ENCODE peak calls at places on chromosomes 13 and 19, in eight cellular contexts. One of them, this sample, is unnamed.

GRCh38 chr19:11480081-11480926 is 542 bp downstream of the ELAVL3 start:
- DNase-seq in DMS53: peak; percentile 54
- DNase-seq in BJ: no peak
- DNase-seq in germinal center: no peak
- DNase-seq in stimulated activated CD8-positive, alpha-beta memory T cell treated with anti-CD3 and anti-CD28 coated beads, Interleukin-15, amount 100 ng/mL, for 1 hour: no peak
- DNase-seq in T-helper 9 cell: no peak
- DNase-seq in NCI-H748 treated with DMSO at 0.1 percent for 48 hours: no peak
- DNase-seq in activated T-helper 9 cell treated with anti-CD3 and anti-CD28 coated beads, Interleukin-2, amount 50 U/mL, for 16 hours: no peak
- DNase-seq in this sample: no peak

GRCh38 chr13:76600086-76600485 is 286.1 kb downstream of the KCTD12 start:
- DNase-seq in DMS53: peak; percentile 1
- DNase-seq in BJ: no peak
- DNase-seq in germinal center: no peak
- DNase-seq in stimulated activated CD8-positive, alpha-beta memory T cell treated with anti-CD3 and anti-CD28 coated beads, Interleukin-15, amount 100 ng/mL, for 1 hour: no peak
- DNase-seq in T-helper 9 cell: no peak
- DNase-seq in NCI-H748 treated with DMSO at 0.1 percent for 48 hours: no peak
- DNase-seq in activated T-helper 9 cell treated with anti-CD3 and anti-CD28 coated beads, Interleukin-2, amount 50 U/mL, for 16 hours: no peak
- DNase-seq in this sample: peak; percentile 49

GRCh38 chr13:110232146-110232545 is 74.8 kb downstream of the COL4A1 start:
- DNase-seq in DMS53: no peak
- DNase-seq in BJ: no peak
- DNase-seq in germinal center: no peak
- DNase-seq in stimulated activated CD8-positive, alpha-beta memory T cell treated with anti-CD3 and anti-CD28 coated beads, Interleukin-15, amount 100 ng/mL, for 1 hour: no peak
- DNase-seq in T-helper 9 cell: no peak
- DNase-seq in NCI-H748 treated with DMSO at 0.1 percent for 48 hours: no peak
- DNase-seq in activated T-helper 9 cell treated with anti-CD3 and anti-CD28 coated beads, Interleukin-2, amount 50 U/mL, for 16 hours: no peak
- DNase-seq in this sample: no peak

GRCh38 chr19:11692127-11692790 is 46.5 kb downstream of the ZNF823 start:
- DNase-seq in DMS53: no peak
- DNase-seq in BJ: no peak
- DNase-seq in germinal center: no peak
- DNase-seq in stimulated activated CD8-positive, alpha-beta memory T cell treated with anti-CD3 and anti-CD28 coated beads, Interleukin-15, amount 100 ng/mL, for 1 hour: no peak
- DNase-seq in T-helper 9 cell: no peak
- DNase-seq in NCI-H748 treated with DMSO at 0.1 percent for 48 hours: no peak
- DNase-seq in activated T-helper 9 cell treated with anti-CD3 and anti-CD28 coated beads, Interleukin-2, amount 50 U/mL, for 16 hours: no peak
- DNase-seq in this sample: no peak

GRCh38 chr19:44605547-44605946 is 7.8 kb upstream of the IGSF23 start:
- DNase-seq in DMS53: no peak
- DNase-seq in BJ: no peak
- DNase-seq in germinal center: no peak
- DNase-seq in stimulated activated CD8-positive, alpha-beta memory T cell treated with anti-CD3 and anti-CD28 coated beads, Interleukin-15, amount 100 ng/mL, for 1 hour: no peak
- DNase-seq in T-helper 9 cell: no peak
- DNase-seq in NCI-H748 treated with DMSO at 0.1 percent for 48 hours: no peak
- DNase-seq in activated T-helper 9 cell treated with anti-CD3 and anti-CD28 coated beads, Interleukin-2, amount 50 U/mL, for 16 hours: no peak
- DNase-seq in this sample: no peak

GRCh38 chr19:16859626-16860025 is 29.2 kb upstream of the F2RL3 start:
- DNase-seq in DMS53: no peak
- DNase-seq in BJ: no peak
- DNase-seq in germinal center: no peak
- DNase-seq in stimulated activated CD8-positive, alpha-beta memory T cell treated with anti-CD3 and anti-CD28 coated beads, Interleukin-15, amount 100 ng/mL, for 1 hour: no peak
- DNase-seq in T-helper 9 cell: no peak
- DNase-seq in NCI-H748 treated with DMSO at 0.1 percent for 48 hours: no peak
- DNase-seq in activated T-helper 9 cell treated with anti-CD3 and anti-CD28 coated beads, Interleukin-2, amount 50 U/mL, for 16 hours: no peak
- DNase-seq in this sample: no peak

GRCh38 chr19:5172859-5173577 is 167.6 kb downstream of the PTPRS start:
- DNase-seq in DMS53: no peak
- DNase-seq in BJ: peak; percentile 99
- DNase-seq in germinal center: no peak
- DNase-seq in stimulated activated CD8-positive, alpha-beta memory T cell treated with anti-CD3 and anti-CD28 coated beads, Interleukin-15, amount 100 ng/mL, for 1 hour: no peak
- DNase-seq in T-helper 9 cell: no peak
- DNase-seq in NCI-H748 treated with DMSO at 0.1 percent for 48 hours: no peak
- DNase-seq in activated T-helper 9 cell treated with anti-CD3 and anti-CD28 coated beads, Interleukin-2, amount 50 U/mL, for 16 hours: no peak
- DNase-seq in this sample: no peak

GRCh38 chr19:2089001-2089711 is 7.0 kb downstream of the MOB3A start:
- DNase-seq in DMS53: no peak
- DNase-seq in BJ: no peak
- DNase-seq in germinal center: peak; percentile 29
- DNase-seq in stimulated activated CD8-positive, alpha-beta memory T cell treated with anti-CD3 and anti-CD28 coated beads, Interleukin-15, amount 100 ng/mL, for 1 hour: no peak
- DNase-seq in T-helper 9 cell: no peak
- DNase-seq in NCI-H748 treated with DMSO at 0.1 percent for 48 hours: no peak
- DNase-seq in activated T-helper 9 cell treated with anti-CD3 and anti-CD28 coated beads, Interleukin-2, amount 50 U/mL, for 16 hours: no peak
- DNase-seq in this sample: no peak

GRCh38 chr19:2810141-2811091 is 9.3 kb upstream of the ZNF554 start:
- DNase-seq in DMS53: no peak
- DNase-seq in BJ: no peak
- DNase-seq in germinal center: no peak
- DNase-seq in stimulated activated CD8-positive, alpha-beta memory T cell treated with anti-CD3 and anti-CD28 coated beads, Interleukin-15, amount 100 ng/mL, for 1 hour: no peak
- DNase-seq in T-helper 9 cell: no peak
- DNase-seq in NCI-H748 treated with DMSO at 0.1 percent for 48 hours: no peak
- DNase-seq in activated T-helper 9 cell treated with anti-CD3 and anti-CD28 coated beads, Interleukin-2, amount 50 U/mL, for 16 hours: no peak
- DNase-seq in this sample: no peak

GRCh38 chr13:49683489-49683888 is 7.8 kb downstream of the EBPL start:
- DNase-seq in DMS53: no peak
- DNase-seq in BJ: no peak
- DNase-seq in germinal center: no peak
- DNase-seq in stimulated activated CD8-positive, alpha-beta memory T cell treated with anti-CD3 and anti-CD28 coated beads, Interleukin-15, amount 100 ng/mL, for 1 hour: no peak
- DNase-seq in T-helper 9 cell: no peak
- DNase-seq in NCI-H748 treated with DMSO at 0.1 percent for 48 hours: no peak
- DNase-seq in activated T-helper 9 cell treated with anti-CD3 and anti-CD28 coated beads, Interleukin-2, amount 50 U/mL, for 16 hours: no peak
- DNase-seq in this sample: no peak

GRCh38 chr19:14432817-14433453 is at the start of gene PKN1:
- DNase-seq in DMS53: peak; percentile 78
- DNase-seq in BJ: no peak
- DNase-seq in germinal center: peak; percentile 79
- DNase-seq in stimulated activated CD8-positive, alpha-beta memory T cell treated with anti-CD3 and anti-CD28 coated beads, Interleukin-15, amount 100 ng/mL, for 1 hour: no peak
- DNase-seq in T-helper 9 cell: peak; percentile 34
- DNase-seq in NCI-H748 treated with DMSO at 0.1 percent for 48 hours: no peak
- DNase-seq in activated T-helper 9 cell treated with anti-CD3 and anti-CD28 coated beads, Interleukin-2, amount 50 U/mL, for 16 hours: peak; percentile 39
- DNase-seq in this sample: peak; percentile 53

GRCh38 chr13:110471833-110472162 is 89.7 kb downstream of the RAB20 start:
- DNase-seq in DMS53: peak; percentile 7
- DNase-seq in BJ: no peak
- DNase-seq in germinal center: peak; percentile 83
- DNase-seq in stimulated activated CD8-positive, alpha-beta memory T cell treated with anti-CD3 and anti-CD28 coated beads, Interleukin-15, amount 100 ng/mL, for 1 hour: no peak
- DNase-seq in T-helper 9 cell: no peak
- DNase-seq in NCI-H748 treated with DMSO at 0.1 percent for 48 hours: no peak
- DNase-seq in activated T-helper 9 cell treated with anti-CD3 and anti-CD28 coated beads, Interleukin-2, amount 50 U/mL, for 16 hours: no peak
- DNase-seq in this sample: peak; percentile 44

GRCh38 chr19:8557637-8558238 is 19.5 kb downstream of the MYO1F start:
- DNase-seq in DMS53: no peak
- DNase-seq in BJ: no peak
- DNase-seq in germinal center: no peak
- DNase-seq in stimulated activated CD8-positive, alpha-beta memory T cell treated with anti-CD3 and anti-CD28 coated beads, Interleukin-15, amount 100 ng/mL, for 1 hour: no peak
- DNase-seq in T-helper 9 cell: no peak
- DNase-seq in NCI-H748 treated with DMSO at 0.1 percent for 48 hours: no peak
- DNase-seq in activated T-helper 9 cell treated with anti-CD3 and anti-CD28 coated beads, Interleukin-2, amount 50 U/mL, for 16 hours: no peak
- DNase-seq in this sample: no peak

GRCh38 chr13:66805657-66806056 is 424.5 kb downstream of the PCDH9 start:
- DNase-seq in DMS53: no peak
- DNase-seq in BJ: no peak
- DNase-seq in germinal center: no peak
- DNase-seq in stimulated activated CD8-positive, alpha-beta memory T cell treated with anti-CD3 and anti-CD28 coated beads, Interleukin-15, amount 100 ng/mL, for 1 hour: no peak
- DNase-seq in T-helper 9 cell: no peak
- DNase-seq in NCI-H748 treated with DMSO at 0.1 percent for 48 hours: no peak
- DNase-seq in activated T-helper 9 cell treated with anti-CD3 and anti-CD28 coated beads, Interleukin-2, amount 50 U/mL, for 16 hours: no peak
- DNase-seq in this sample: peak; percentile 87

GRCh38 chr13:101945435-101945834 is 456.4 kb downstream of the FGF14 start:
- DNase-seq in DMS53: no peak
- DNase-seq in BJ: no peak
- DNase-seq in germinal center: no peak
- DNase-seq in stimulated activated CD8-positive, alpha-beta memory T cell treated with anti-CD3 and anti-CD28 coated beads, Interleukin-15, amount 100 ng/mL, for 1 hour: no peak
- DNase-seq in T-helper 9 cell: no peak
- DNase-seq in NCI-H748 treated with DMSO at 0.1 percent for 48 hours: no peak
- DNase-seq in activated T-helper 9 cell treated with anti-CD3 and anti-CD28 coated beads, Interleukin-2, amount 50 U/mL, for 16 hours: no peak
- DNase-seq in this sample: no peak

GRCh38 chr13:72457151-72457550 is 270.3 kb downstream of the MZT1 start:
- DNase-seq in DMS53: no peak
- DNase-seq in BJ: no peak
- DNase-seq in germinal center: no peak
- DNase-seq in stimulated activated CD8-positive, alpha-beta memory T cell treated with anti-CD3 and anti-CD28 coated beads, Interleukin-15, amount 100 ng/mL, for 1 hour: no peak
- DNase-seq in T-helper 9 cell: no peak
- DNase-seq in NCI-H748 treated with DMSO at 0.1 percent for 48 hours: no peak
- DNase-seq in activated T-helper 9 cell treated with anti-CD3 and anti-CD28 coated beads, Interleukin-2, amount 50 U/mL, for 16 hours: no peak
- DNase-seq in this sample: no peak

GRCh38 chr13:55577082-55577846 is 1563.5 kb upstream of the PRR20A start:
- DNase-seq in DMS53: no peak
- DNase-seq in BJ: no peak
- DNase-seq in germinal center: no peak
- DNase-seq in stimulated activated CD8-positive, alpha-beta memory T cell treated with anti-CD3 and anti-CD28 coated beads, Interleukin-15, amount 100 ng/mL, for 1 hour: no peak
- DNase-seq in T-helper 9 cell: no peak
- DNase-seq in NCI-H748 treated with DMSO at 0.1 percent for 48 hours: no peak
- DNase-seq in activated T-helper 9 cell treated with anti-CD3 and anti-CD28 coated beads, Interleukin-2, amount 50 U/mL, for 16 hours: no peak
- DNase-seq in this sample: no peak

GRCh38 chr19:38838208-38838985 is 6.8 kb upstream of the ECH1 start:
- DNase-seq in DMS53: peak; percentile 99
- DNase-seq in BJ: no peak
- DNase-seq in germinal center: no peak
- DNase-seq in stimulated activated CD8-positive, alpha-beta memory T cell treated with anti-CD3 and anti-CD28 coated beads, Interleukin-15, amount 100 ng/mL, for 1 hour: no peak
- DNase-seq in T-helper 9 cell: no peak
- DNase-seq in NCI-H748 treated with DMSO at 0.1 percent for 48 hours: no peak
- DNase-seq in activated T-helper 9 cell treated with anti-CD3 and anti-CD28 coated beads, Interleukin-2, amount 50 U/mL, for 16 hours: peak; percentile 43
- DNase-seq in this sample: no peak

GRCh38 chr19:14004619-14005380 is 1.3 kb downstream of the RFX1 start:
- DNase-seq in DMS53: peak; percentile 35
- DNase-seq in BJ: no peak
- DNase-seq in germinal center: no peak
- DNase-seq in stimulated activated CD8-positive, alpha-beta memory T cell treated with anti-CD3 and anti-CD28 coated beads, Interleukin-15, amount 100 ng/mL, for 1 hour: no peak
- DNase-seq in T-helper 9 cell: no peak
- DNase-seq in NCI-H748 treated with DMSO at 0.1 percent for 48 hours: no peak
- DNase-seq in activated T-helper 9 cell treated with anti-CD3 and anti-CD28 coated beads, Interleukin-2, amount 50 U/mL, for 16 hours: no peak
- DNase-seq in this sample: peak; percentile 73

GRCh38 chr13:72959643-72960042 is 99.2 kb upstream of the KLF5 start:
- DNase-seq in DMS53: peak; percentile 16
- DNase-seq in BJ: no peak
- DNase-seq in germinal center: no peak
- DNase-seq in stimulated activated CD8-positive, alpha-beta memory T cell treated with anti-CD3 and anti-CD28 coated beads, Interleukin-15, amount 100 ng/mL, for 1 hour: no peak
- DNase-seq in T-helper 9 cell: no peak
- DNase-seq in NCI-H748 treated with DMSO at 0.1 percent for 48 hours: peak; percentile 35
- DNase-seq in activated T-helper 9 cell treated with anti-CD3 and anti-CD28 coated beads, Interleukin-2, amount 50 U/mL, for 16 hours: no peak
- DNase-seq in this sample: no peak

GRCh38 chr13:44259045-44260042 is 114.3 kb upstream of the SERP2 start:
- DNase-seq in DMS53: peak; percentile 3
- DNase-seq in BJ: no peak
- DNase-seq in germinal center: peak; percentile 78
- DNase-seq in stimulated activated CD8-positive, alpha-beta memory T cell treated with anti-CD3 and anti-CD28 coated beads, Interleukin-15, amount 100 ng/mL, for 1 hour: peak; percentile 46
- DNase-seq in T-helper 9 cell: peak; percentile 29
- DNase-seq in NCI-H748 treated with DMSO at 0.1 percent for 48 hours: no peak
- DNase-seq in activated T-helper 9 cell treated with anti-CD3 and anti-CD28 coated beads, Interleukin-2, amount 50 U/mL, for 16 hours: peak; percentile 69
- DNase-seq in this sample: peak; percentile 40

GRCh38 chr19:41351339-41352245 is 2.1 kb downstream of the TGFB1 start:
- DNase-seq in DMS53: peak; percentile 80
- DNase-seq in BJ: no peak
- DNase-seq in germinal center: peak; percentile 89
- DNase-seq in stimulated activated CD8-positive, alpha-beta memory T cell treated with anti-CD3 and anti-CD28 coated beads, Interleukin-15, amount 100 ng/mL, for 1 hour: peak; percentile 67
- DNase-seq in T-helper 9 cell: peak; percentile 83
- DNase-seq in NCI-H748 treated with DMSO at 0.1 percent for 48 hours: no peak
- DNase-seq in activated T-helper 9 cell treated with anti-CD3 and anti-CD28 coated beads, Interleukin-2, amount 50 U/mL, for 16 hours: peak; percentile 80
- DNase-seq in this sample: peak; percentile 62

GRCh38 chr13:75968103-75968838 is 332.1 kb downstream of the LMO7 start:
- DNase-seq in DMS53: peak; percentile 3
- DNase-seq in BJ: no peak
- DNase-seq in germinal center: no peak
- DNase-seq in stimulated activated CD8-positive, alpha-beta memory T cell treated with anti-CD3 and anti-CD28 coated beads, Interleukin-15, amount 100 ng/mL, for 1 hour: no peak
- DNase-seq in T-helper 9 cell: no peak
- DNase-seq in NCI-H748 treated with DMSO at 0.1 percent for 48 hours: no peak
- DNase-seq in activated T-helper 9 cell treated with anti-CD3 and anti-CD28 coated beads, Interleukin-2, amount 50 U/mL, for 16 hours: no peak
- DNase-seq in this sample: no peak

GRCh38 chr13:78657699-78658629 is 991 bp downstream of the OBI1 start:
- DNase-seq in DMS53: no peak
- DNase-seq in BJ: no peak
- DNase-seq in germinal center: peak; percentile 31
- DNase-seq in stimulated activated CD8-positive, alpha-beta memory T cell treated with anti-CD3 and anti-CD28 coated beads, Interleukin-15, amount 100 ng/mL, for 1 hour: no peak
- DNase-seq in T-helper 9 cell: no peak
- DNase-seq in NCI-H748 treated with DMSO at 0.1 percent for 48 hours: peak; percentile 34
- DNase-seq in activated T-helper 9 cell treated with anti-CD3 and anti-CD28 coated beads, Interleukin-2, amount 50 U/mL, for 16 hours: no peak
- DNase-seq in this sample: no peak

GRCh38 chr13:111184685-111185401 is 69.7 kb downstream of the ARHGEF7 start:
- DNase-seq in DMS53: no peak
- DNase-seq in BJ: no peak
- DNase-seq in germinal center: peak; percentile 87
- DNase-seq in stimulated activated CD8-positive, alpha-beta memory T cell treated with anti-CD3 and anti-CD28 coated beads, Interleukin-15, amount 100 ng/mL, for 1 hour: no peak
- DNase-seq in T-helper 9 cell: peak; percentile 37
- DNase-seq in NCI-H748 treated with DMSO at 0.1 percent for 48 hours: no peak
- DNase-seq in activated T-helper 9 cell treated with anti-CD3 and anti-CD28 coated beads, Interleukin-2, amount 50 U/mL, for 16 hours: no peak
- DNase-seq in this sample: no peak

GRCh38 chr19:3690551-3691371 is 9.5 kb downstream of the PIP5K1C start:
- DNase-seq in DMS53: no peak
- DNase-seq in BJ: no peak
- DNase-seq in germinal center: no peak
- DNase-seq in stimulated activated CD8-positive, alpha-beta memory T cell treated with anti-CD3 and anti-CD28 coated beads, Interleukin-15, amount 100 ng/mL, for 1 hour: no peak
- DNase-seq in T-helper 9 cell: no peak
- DNase-seq in NCI-H748 treated with DMSO at 0.1 percent for 48 hours: no peak
- DNase-seq in activated T-helper 9 cell treated with anti-CD3 and anti-CD28 coated beads, Interleukin-2, amount 50 U/mL, for 16 hours: no peak
- DNase-seq in this sample: no peak

GRCh38 chr13:91167706-91168459 is 179.6 kb upstream of the MIR17HG start:
- DNase-seq in DMS53: peak; percentile 42
- DNase-seq in BJ: no peak
- DNase-seq in germinal center: no peak
- DNase-seq in stimulated activated CD8-positive, alpha-beta memory T cell treated with anti-CD3 and anti-CD28 coated beads, Interleukin-15, amount 100 ng/mL, for 1 hour: no peak
- DNase-seq in T-helper 9 cell: no peak
- DNase-seq in NCI-H748 treated with DMSO at 0.1 percent for 48 hours: no peak
- DNase-seq in activated T-helper 9 cell treated with anti-CD3 and anti-CD28 coated beads, Interleukin-2, amount 50 U/mL, for 16 hours: no peak
- DNase-seq in this sample: no peak

GRCh38 chr13:75637101-75637774 is 1.1 kb downstream of the LMO7 start:
- DNase-seq in DMS53: peak; percentile 12
- DNase-seq in BJ: no peak
- DNase-seq in germinal center: no peak
- DNase-seq in stimulated activated CD8-positive, alpha-beta memory T cell treated with anti-CD3 and anti-CD28 coated beads, Interleukin-15, amount 100 ng/mL, for 1 hour: no peak
- DNase-seq in T-helper 9 cell: no peak
- DNase-seq in NCI-H748 treated with DMSO at 0.1 percent for 48 hours: no peak
- DNase-seq in activated T-helper 9 cell treated with anti-CD3 and anti-CD28 coated beads, Interleukin-2, amount 50 U/mL, for 16 hours: no peak
- DNase-seq in this sample: no peak

GRCh38 chr19:3538965-3539742 is at the start of gene TEKTIP1:
- DNase-seq in DMS53: peak; percentile 41
- DNase-seq in BJ: no peak
- DNase-seq in germinal center: no peak
- DNase-seq in stimulated activated CD8-positive, alpha-beta memory T cell treated with anti-CD3 and anti-CD28 coated beads, Interleukin-15, amount 100 ng/mL, for 1 hour: no peak
- DNase-seq in T-helper 9 cell: no peak
- DNase-seq in NCI-H748 treated with DMSO at 0.1 percent for 48 hours: no peak
- DNase-seq in activated T-helper 9 cell treated with anti-CD3 and anti-CD28 coated beads, Interleukin-2, amount 50 U/mL, for 16 hours: no peak
- DNase-seq in this sample: no peak

GRCh38 chr13:41782086-41782485 is 178.8 kb downstream of the VWA8 start:
- DNase-seq in DMS53: no peak
- DNase-seq in BJ: no peak
- DNase-seq in germinal center: no peak
- DNase-seq in stimulated activated CD8-positive, alpha-beta memory T cell treated with anti-CD3 and anti-CD28 coated beads, Interleukin-15, amount 100 ng/mL, for 1 hour: no peak
- DNase-seq in T-helper 9 cell: no peak
- DNase-seq in NCI-H748 treated with DMSO at 0.1 percent for 48 hours: no peak
- DNase-seq in activated T-helper 9 cell treated with anti-CD3 and anti-CD28 coated beads, Interleukin-2, amount 50 U/mL, for 16 hours: no peak
- DNase-seq in this sample: no peak

GRCh38 chr19:5308471-5309437 is 31.9 kb downstream of the PTPRS start:
- DNase-seq in DMS53: no peak
- DNase-seq in BJ: no peak
- DNase-seq in germinal center: no peak
- DNase-seq in stimulated activated CD8-positive, alpha-beta memory T cell treated with anti-CD3 and anti-CD28 coated beads, Interleukin-15, amount 100 ng/mL, for 1 hour: no peak
- DNase-seq in T-helper 9 cell: no peak
- DNase-seq in NCI-H748 treated with DMSO at 0.1 percent for 48 hours: no peak
- DNase-seq in activated T-helper 9 cell treated with anti-CD3 and anti-CD28 coated beads, Interleukin-2, amount 50 U/mL, for 16 hours: no peak
- DNase-seq in this sample: peak; percentile 66

GRCh38 chr19:48746738-48747575 is at the start of gene IZUMO1:
- DNase-seq in DMS53: peak; percentile 78
- DNase-seq in BJ: peak; percentile 44
- DNase-seq in germinal center: peak; percentile 77
- DNase-seq in stimulated activated CD8-positive, alpha-beta memory T cell treated with anti-CD3 and anti-CD28 coated beads, Interleukin-15, amount 100 ng/mL, for 1 hour: no peak
- DNase-seq in T-helper 9 cell: no peak
- DNase-seq in NCI-H748 treated with DMSO at 0.1 percent for 48 hours: no peak
- DNase-seq in activated T-helper 9 cell treated with anti-CD3 and anti-CD28 coated beads, Interleukin-2, amount 50 U/mL, for 16 hours: no peak
- DNase-seq in this sample: peak; percentile 94

GRCh38 chr13:87851395-87851794 is 180.2 kb downstream of the SLITRK5 start:
- DNase-seq in DMS53: no peak
- DNase-seq in BJ: no peak
- DNase-seq in germinal center: no peak
- DNase-seq in stimulated activated CD8-positive, alpha-beta memory T cell treated with anti-CD3 and anti-CD28 coated beads, Interleukin-15, amount 100 ng/mL, for 1 hour: no peak
- DNase-seq in T-helper 9 cell: no peak
- DNase-seq in NCI-H748 treated with DMSO at 0.1 percent for 48 hours: no peak
- DNase-seq in activated T-helper 9 cell treated with anti-CD3 and anti-CD28 coated beads, Interleukin-2, amount 50 U/mL, for 16 hours: no peak
- DNase-seq in this sample: no peak

GRCh38 chr13:42377640-42378382 is 105.9 kb downstream of the AKAP11 start:
- DNase-seq in DMS53: peak; percentile 9
- DNase-seq in BJ: no peak
- DNase-seq in germinal center: peak; percentile 76
- DNase-seq in stimulated activated CD8-positive, alpha-beta memory T cell treated with anti-CD3 and anti-CD28 coated beads, Interleukin-15, amount 100 ng/mL, for 1 hour: no peak
- DNase-seq in T-helper 9 cell: no peak
- DNase-seq in NCI-H748 treated with DMSO at 0.1 percent for 48 hours: no peak
- DNase-seq in activated T-helper 9 cell treated with anti-CD3 and anti-CD28 coated beads, Interleukin-2, amount 50 U/mL, for 16 hours: no peak
- DNase-seq in this sample: no peak

This sample was measured in testis.